ENCODE peak calls at places on chromosomes 16 and 17, in nine cellular contexts. Z, H, A, V, B, Q, F, G and J are unnamed samples.

GRCh38 chr17:76734080-76734840 is 2.9 kb downstream of the SRSF2 start:
- DNase-seq in Z (no peak), H (peak), A (no peak), V (no peak), B (no peak), Q (no peak), F (no peak), G (no peak), J (no peak)

GRCh38 chr17:34578016-34578415 is 1.4 kb upstream of the TMEM132E start:
- DNase-seq in Z (no peak), H (no peak), A (no peak), V (no peak), B (no peak), Q (no peak), F (no peak), G (no peak), J (no peak)

GRCh38 chr16:19907161-19907992 is 22.7 kb upstream of the GPRC5B start:
- DNase-seq in Z (peak), H (peak), A (peak), V (peak), B (peak), Q (peak), F (peak), G (peak), J (peak)

GRCh38 chr17:77499699-77500435 is 359.1 kb downstream of the SEC14L1 start:
- DNase-seq in Z (no peak), H (no peak), A (no peak), V (no peak), B (no peak), Q (no peak), F (no peak), G (no peak), J (no peak)

GRCh38 chr16:3152022-3152272 is 17.1 kb downstream of the ZNF213 start:
- DNase-seq in Z (no peak), H (no peak), A (no peak), V (peak), B (no peak), Q (no peak), F (no peak), G (no peak), J (no peak)

GRCh38 chr17:2776589-2777241 is 19.5 kb upstream of the RAP1GAP2 start:
- DNase-seq in Z (no peak), H (no peak), A (peak), V (no peak), B (no peak), Q (no peak), F (no peak), G (peak), J (peak)

GRCh38 chr16:4353675-4354074 is 2.6 kb upstream of the PAM16 start:
- DNase-seq in Z (no peak), H (no peak), A (no peak), V (no peak), B (no peak), Q (no peak), F (no peak), G (no peak), J (no peak)

GRCh38 chr17:57025876-57026275 is 47.9 kb downstream of the SCPEP1 start:
- DNase-seq in Z (no peak), H (no peak), A (no peak), V (no peak), B (no peak), Q (no peak), F (no peak), G (no peak), J (no peak)

GRCh38 chr17:47253541-47254402 is at the start of gene ITGB3:
- DNase-seq in Z (no peak), H (peak), A (peak), V (peak), B (peak), Q (no peak), F (peak), G (peak), J (peak)

GRCh38 chr17:17109896-17110295 is 67.6 kb downstream of the MPRIP start:
- DNase-seq in Z (no peak), H (no peak), A (no peak), V (peak), B (no peak), Q (no peak), F (peak), G (no peak), J (peak)

GRCh38 chr16:67393111-67393789 is at the start of gene TPPP3:
- DNase-seq in Z (no peak), H (peak), A (peak), V (peak), B (peak), Q (no peak), F (peak), G (peak), J (peak)

GRCh38 chr17:72342582-72343527 is 222.0 kb downstream of the SOX9 start:
- DNase-seq in Z (no peak), H (peak), A (no peak), V (peak), B (peak), Q (no peak), F (peak), G (no peak), J (no peak)

GRCh38 chr17:74179576-74179975 is 23.9 kb upstream of the RPL38 start:
- DNase-seq in Z (no peak), H (no peak), A (no peak), V (no peak), B (no peak), Q (no peak), F (no peak), G (no peak), J (no peak)

GRCh38 chr17:82013772-82014321 is 8.8 kb downstream of the CENPX start:
- DNase-seq in Z (no peak), H (no peak), A (no peak), V (peak), B (no peak), Q (no peak), F (peak), G (no peak), J (no peak)

DNA sequence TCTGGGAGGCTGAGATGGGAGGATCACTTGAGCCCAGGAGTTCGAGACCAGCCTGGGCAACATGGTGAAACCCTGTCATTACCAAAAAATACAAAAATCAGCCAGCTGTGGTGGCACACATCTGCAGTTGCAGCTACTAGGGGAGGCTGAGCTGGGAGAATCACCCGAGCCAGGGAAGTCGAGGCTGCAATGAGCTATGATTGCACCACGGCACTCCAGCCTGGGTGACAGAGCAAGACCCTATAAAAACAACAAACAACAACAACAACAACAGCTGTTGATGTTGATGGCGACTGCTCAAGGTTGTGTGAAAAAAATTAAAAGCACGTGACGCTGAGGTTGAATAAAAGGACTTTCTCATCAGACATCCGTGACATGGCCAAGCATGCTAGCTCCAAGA is 40.8 kb upstream of the CIBAR2 start:
- DNase-seq in Z (no peak), H (no peak), A (no peak), V (no peak), B (no peak), Q (no peak), F (no peak), G (no peak), J (no peak)
- TF ChIP-seq CTCF in Z (no peak), H (no peak), A (no peak), V (no peak), B (no peak), Q (no peak), F (no peak), G (no peak), J (no peak)

DNA sequence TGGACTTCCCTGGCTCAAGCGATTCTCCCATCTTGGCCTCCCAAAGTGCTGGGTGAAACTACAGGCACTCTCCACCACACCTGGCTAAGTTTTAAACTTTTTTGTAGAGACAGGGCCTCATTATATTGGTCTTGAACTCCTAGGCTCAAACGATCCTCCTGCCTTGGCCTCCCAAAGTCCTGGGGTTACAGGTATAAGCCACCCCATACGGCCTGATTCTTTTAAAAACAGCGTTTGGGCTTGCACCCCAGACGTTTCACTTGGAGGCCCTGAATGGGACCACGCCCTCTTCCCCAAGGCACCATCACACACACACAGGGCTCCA is 29.4 kb upstream of the GINS2 start:
- DNase-seq in Z (no peak), H (no peak), A (no peak), V (no peak), B (no peak), Q (no peak), F (no peak), G (no peak), J (no peak)
- TF ChIP-seq CTCF in Z (no peak), H (no peak), A (no peak), V (no peak), B (no peak), Q (no peak), F (no peak), G (no peak), J (no peak)

GRCh38 chr17:6648181-6648580 is 3.2 kb downstream of the MED31 start:
- DNase-seq in Z (no peak), H (no peak), A (peak), V (no peak), B (no peak), Q (no peak), F (no peak), G (no peak), J (no peak)
- TF ChIP-seq CTCF in Z (no peak), H (peak), A (peak), V (no peak), B (no peak), Q (peak), F (no peak), G (no peak), J (no peak)

GRCh38 chr16:1564325-1564724 is 30.9 kb downstream of the TMEM204 start:
- DNase-seq in Z (no peak), H (no peak), A (no peak), V (no peak), B (no peak), Q (no peak), F (no peak), G (no peak), J (peak)
- TF ChIP-seq CTCF in Z (no peak), H (peak), A (peak), V (peak), B (peak), Q (peak), F (no peak), G (peak), J (no peak)

DNA sequence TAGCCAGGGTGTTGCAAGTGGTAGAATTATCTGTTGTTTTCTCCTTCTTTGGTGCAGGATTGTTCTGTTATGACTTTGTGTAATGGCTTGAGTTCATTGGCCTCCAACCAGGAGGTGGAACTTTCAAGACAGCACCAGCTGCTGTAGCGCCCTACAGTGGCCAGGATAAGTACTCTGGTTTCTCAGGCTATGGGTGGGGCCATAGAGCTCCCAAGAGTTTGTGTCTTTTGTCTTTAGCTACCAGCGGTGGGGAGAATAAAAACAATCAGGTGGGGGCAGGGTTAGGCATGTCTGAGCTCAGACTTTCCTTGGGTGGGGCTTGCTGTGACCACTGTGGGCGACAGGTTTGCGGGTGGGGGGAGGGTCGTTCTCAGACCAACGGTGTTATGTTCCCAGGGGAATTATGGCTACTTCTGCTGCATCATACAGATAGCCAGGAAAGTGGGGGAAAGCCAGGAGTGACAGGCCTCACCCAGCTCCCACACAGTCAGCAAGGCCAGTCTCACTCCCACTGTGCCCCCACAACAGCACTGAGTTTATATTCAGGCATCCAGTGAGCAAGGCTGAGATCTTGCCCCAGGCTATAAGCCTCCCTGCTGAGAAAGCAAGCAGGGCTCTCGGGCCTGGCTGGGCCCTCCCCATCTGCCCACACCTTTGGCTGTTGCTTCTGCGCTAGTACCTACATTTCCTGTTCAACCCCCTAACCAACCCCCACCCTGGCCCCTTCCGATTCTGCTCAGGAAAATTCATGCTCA is 15.4 kb downstream of the ABCA10 start:
- DNase-seq in Z (no peak), H (peak), A (no peak), V (no peak), B (no peak), Q (no peak), F (no peak), G (no peak), J (no peak)
- TF ChIP-seq CTCF in Z (no peak), H (no peak), A (no peak), V (no peak), B (no peak), Q (no peak), F (no peak), G (no peak), J (no peak)

GRCh38 chr16:85607331-85607765 is 5.8 kb upstream of the GSE1 start:
- DNase-seq in Z (no peak), H (no peak), A (no peak), V (no peak), B (no peak), Q (no peak), F (no peak), G (no peak), J (no peak)
- TF ChIP-seq CTCF in Z (no peak), H (no peak), A (no peak), V (no peak), B (no peak), Q (no peak), F (no peak), G (peak), J (no peak)

GRCh38 chr17:44956076-44956475 is 8.5 kb upstream of the KIF18B start:
- DNase-seq in Z (no peak), H (no peak), A (no peak), V (peak), B (no peak), Q (no peak), F (no peak), G (no peak), J (no peak)

GRCh38 chr17:44948315-44948795 is 782 bp upstream of the KIF18B start:
- DNase-seq in Z (no peak), H (no peak), A (no peak), V (no peak), B (no peak), Q (no peak), F (no peak), G (no peak), J (no peak)

GRCh38 chr17:44947461-44948314 is at the start of gene KIF18B:
- DNase-seq in Z (peak), H (peak), A (peak), V (peak), B (peak), Q (peak), F (peak), G (peak), J (peak)

GRCh38 chr17:44956998-44957981 is 9.7 kb upstream of the KIF18B start:
- DNase-seq in Z (no peak), H (no peak), A (no peak), V (no peak), B (no peak), Q (no peak), F (no peak), G (no peak), J (no peak)

GRCh38 chr17:44952946-44953475 is 5.4 kb upstream of the KIF18B start:
- DNase-seq in Z (no peak), H (no peak), A (no peak), V (no peak), B (no peak), Q (no peak), F (no peak), G (no peak), J (no peak)
- TF ChIP-seq CTCF in Z (no peak), H (no peak), A (no peak), V (no peak), B (no peak), Q (no peak), F (no peak), G (no peak), J (no peak)